ENCODE peak calls at places on chromosomes 16 and 17, in four cellular contexts. M is cardiac fibroblast, D is HL-60, E is GM12865. R is an unnamed sample.

GRCh38 chr16:68833251-68833650 is 10.1 kb upstream of the TANGO6 start:
- DNase-seq in M (no peak), D (no peak), E (no peak), R (no peak)

GRCh38 chr17:17928422-17929386 is 43.5 kb downstream of the TOM1L2 start:
- DNase-seq in M (peak; percentile 56), D (no peak), E (no peak), R (no peak)

GRCh38 chr16:16861546-16861945 is 482.6 kb downstream of the NPIPA7 start:
- DNase-seq in M (peak; percentile 54), D (no peak), E (peak; percentile 73), R (peak; percentile 66)

GRCh38 chr17:12982224-12982623 is 35.6 kb downstream of the ELAC2 start:
- DNase-seq in M (no peak), D (peak; percentile 22), E (peak; percentile 49), R (peak; percentile 12)

GRCh38 chr17:6755731-6756184 is at the start of gene XAF1:
- DNase-seq in M (peak; percentile 77), D (no peak), E (peak; percentile 81), R (peak; percentile 48)

GRCh38 chr16:4309833-4310266 is 6.0 kb upstream of the GLIS2 start:
- DNase-seq in M (no peak), D (no peak), E (peak; percentile 81), R (peak; percentile 78)

GRCh38 chr17:72609501-72609900 is 483.0 kb downstream of the SLC39A11 start:
- DNase-seq in M (peak; percentile 81), D (no peak), E (no peak), R (no peak)

GRCh38 chr16:56277040-56277439 is 85.8 kb downstream of the GNAO1 start:
- DNase-seq in M (no peak), D (no peak), E (no peak), R (no peak)

GRCh38 chr16:56109205-56109604 is 82.1 kb upstream of the GNAO1 start:
- DNase-seq in M (no peak), D (no peak), E (no peak), R (no peak)

GRCh38 chr16:69823831-69824563 is 61.9 kb downstream of the WWP2 start:
- DNase-seq in M (peak; percentile 69), D (no peak), E (peak; percentile 87), R (no peak)

GRCh38 chr16:24152826-24153225 is 103.3 kb upstream of the CACNG3 start:
- DNase-seq in M (no peak), D (no peak), E (no peak), R (no peak)

GRCh38 chr16:46843898-46844642 is 13.1 kb upstream of the C16orf87 start:
- DNase-seq in M (no peak), D (no peak), E (no peak), R (no peak)

GRCh38 chr17:61551255-61551742 is 39.7 kb downstream of the NACA2 start:
- DNase-seq in M (peak; percentile 69), D (no peak), E (peak; percentile 5), R (no peak)

GRCh38 chr17:77281024-77281903 is 140.5 kb downstream of the SEC14L1 start:
- DNase-seq in M (no peak), D (peak; percentile 48), E (peak; percentile 79), R (peak; percentile 59)

GRCh38 chr17:30920683-30921543 is 832 bp upstream of the ADAP2 start:
- DNase-seq in M (no peak), D (no peak), E (no peak), R (no peak)

GRCh38 chr17:12627177-12627629 is 38.5 kb upstream of the MYOCD start:
- DNase-seq in M (peak; percentile 98), D (no peak), E (no peak), R (no peak)

GRCh38 chr16:84141143-84141670 is 3.8 kb downstream of the HSDL1 start:
- DNase-seq in M (no peak), D (no peak), E (peak; percentile 60), R (peak; percentile 48)
- TF ChIP-seq CTCF in M (no peak), D (no peak), E (peak; percentile 17), R (no peak)

DNA sequence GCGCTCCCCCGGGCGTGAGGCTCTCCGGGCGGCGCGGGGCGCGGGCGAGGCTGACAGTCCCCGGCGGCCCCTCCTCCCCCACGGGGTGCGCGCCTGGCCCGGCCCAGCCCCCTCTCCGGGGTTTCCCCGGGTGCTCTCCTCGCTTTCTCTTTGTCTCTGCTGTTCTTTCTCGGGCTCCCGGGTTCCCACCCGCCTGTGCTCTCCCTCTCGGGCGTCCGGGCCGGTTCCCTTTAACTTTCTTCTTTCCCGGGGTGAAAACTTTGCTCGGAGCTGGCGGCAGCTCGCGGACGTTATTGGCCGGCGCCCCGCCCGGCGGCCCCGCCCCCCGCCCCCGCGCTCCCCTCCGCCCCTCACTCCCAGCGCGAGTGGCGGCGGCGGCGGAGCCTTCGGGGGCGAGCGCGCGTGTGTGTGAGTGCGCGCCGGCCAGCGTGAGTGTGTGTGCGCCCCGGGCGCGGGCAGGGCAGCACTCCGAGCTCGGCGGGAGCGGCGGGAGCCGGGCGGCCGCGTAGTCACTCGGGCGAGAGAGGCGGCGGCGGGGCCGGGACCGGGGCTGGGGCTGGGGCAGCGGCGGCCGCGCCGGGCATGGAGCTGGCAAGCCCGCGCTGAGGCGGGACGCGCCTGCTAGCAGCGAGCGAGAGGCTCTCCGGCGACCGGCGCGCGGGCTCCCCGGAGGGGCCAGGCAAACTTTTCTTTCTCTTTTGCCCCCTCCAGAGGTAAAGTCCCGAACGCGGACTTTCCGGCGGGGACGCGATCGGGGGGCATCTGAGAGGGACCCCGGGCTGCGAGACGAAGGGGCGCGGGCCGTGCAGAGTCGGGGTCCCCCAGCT is at the start of gene NTN1:
- DNase-seq in M (peak; percentile 18), D (no peak), E (peak; percentile 54), R (peak; percentile 72)
- TF ChIP-seq CTCF in M (no peak), D (no peak), E (no peak), R (no peak)

DNA sequence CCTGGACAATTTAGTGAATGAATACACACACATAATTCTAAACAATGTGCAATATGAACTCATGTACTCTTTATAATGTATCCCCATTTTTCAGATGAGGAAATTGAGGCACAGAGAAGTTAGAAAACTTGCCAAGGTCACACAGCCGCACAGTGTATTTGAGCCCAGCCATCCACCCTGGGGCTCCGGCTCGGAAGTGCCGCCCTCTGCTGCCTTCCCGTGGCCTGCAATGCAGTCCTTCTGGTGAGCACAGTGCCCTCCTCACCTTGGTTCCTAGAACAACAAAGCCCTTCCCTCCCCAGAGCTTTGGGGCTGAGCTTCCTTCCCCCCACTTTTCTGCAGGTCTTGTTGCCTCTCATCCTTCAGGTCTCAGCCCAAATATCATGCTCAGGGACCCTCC is 63.7 kb downstream of the C16orf78 start:
- DNase-seq in M (no peak), D (no peak), E (no peak), R (no peak)
- TF ChIP-seq CTCF in M (no peak), D (no peak), E (no peak), R (no peak)

GRCh38 chr16:77599793-77600415 is 122.4 kb upstream of the NUDT7 start:
- DNase-seq in M (peak; percentile 65), D (no peak), E (peak; percentile 33), R (peak; percentile 42)
- TF ChIP-seq CTCF in M (peak; percentile 94), D (peak; percentile 77), E (peak; percentile 75), R (peak; percentile 60)

GRCh38 chr17:40317880-40318834 is 9.2 kb downstream of the RARA start:
- DNase-seq in M (peak; percentile 96), D (peak; percentile 89), E (peak; percentile 96), R (peak; percentile 95)

GRCh38 chr17:40317345-40317873 is 8.4 kb downstream of the RARA start:
- DNase-seq in M (peak; percentile 81), D (no peak), E (peak; percentile 67), R (peak; percentile 73)

GRCh38 chr17:40319651-40320550 is 10.9 kb downstream of the RARA start:
- DNase-seq in M (no peak), D (peak; percentile 69), E (no peak), R (peak; percentile 81)

GRCh38 chr17:40320771-40321501 is 12.0 kb downstream of the RARA start:
- DNase-seq in M (no peak), D (no peak), E (no peak), R (peak; percentile 53)

DNA sequence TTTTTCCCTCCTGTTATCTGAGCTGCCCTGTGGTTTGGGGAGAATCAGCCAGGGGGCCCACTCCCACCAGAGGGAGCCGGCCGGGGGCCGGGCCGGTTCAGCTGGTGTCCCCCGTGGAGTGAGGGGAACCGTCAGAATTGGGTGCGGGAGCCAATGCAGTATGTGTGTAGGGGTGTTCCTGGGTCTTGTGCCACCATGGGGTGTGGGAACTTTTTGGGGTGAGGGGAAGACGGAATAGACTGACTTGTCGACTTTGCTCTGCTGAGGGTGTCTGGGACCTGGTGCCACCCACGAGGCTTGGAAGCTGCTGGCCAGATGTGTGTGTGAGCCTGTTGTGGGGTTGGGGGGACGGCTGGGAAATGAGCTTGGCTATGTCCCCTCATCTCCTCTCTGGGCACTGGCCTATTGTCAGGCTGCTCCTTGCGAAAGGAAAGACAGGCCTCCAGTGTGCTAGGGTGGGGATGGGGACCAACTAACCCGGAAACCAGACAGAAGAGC is 9.9 kb downstream of the RARA start:
- DNase-seq in M (no peak), D (no peak), E (no peak), R (peak; percentile 43)
- TF ChIP-seq CTCF in M (peak; percentile 16), D (no peak), E (no peak), R (no peak)

GRCh38 chr16:66580605-66581209 is 1.4 kb downstream of the CMTM2 start:
- DNase-seq in M (peak; percentile 65), D (no peak), E (no peak), R (no peak)
- TF ChIP-seq CTCF in M (peak; percentile 30), D (no peak), E (no peak), R (no peak)

GRCh38 chr17:46117117-46117516 is 76.1 kb downstream of the KANSL1 start:
- DNase-seq in M (no peak), D (no peak), E (no peak), R (no peak)
- TF ChIP-seq CTCF in M (no peak), D (no peak), E (no peak), R (no peak)

GRCh38 chr17:14373587-14374259 is 72.8 kb downstream of the HS3ST3B1 start:
- DNase-seq in M (peak; percentile 80), D (no peak), E (no peak), R (no peak)
- TF ChIP-seq CTCF in M (no peak), D (no peak), E (no peak), R (no peak)

GRCh38 chr17:29007456-29008455 is 1.9 kb upstream of the SEZ6 start:
- DNase-seq in M (peak; percentile 41), D (no peak), E (no peak), R (no peak)

GRCh38 chr17:29010586-29010985 is 4.8 kb upstream of the SEZ6 start:
- DNase-seq in M (no peak), D (no peak), E (no peak), R (no peak)

GRCh38 chr17:29012535-29012934 is 6.7 kb upstream of the SEZ6 start:
- DNase-seq in M (peak; percentile 11), D (no peak), E (no peak), R (no peak)

GRCh38 chr17:29008591-29008990 is 2.8 kb upstream of the SEZ6 start:
- DNase-seq in M (no peak), D (no peak), E (no peak), R (no peak)

GRCh38 chr17:29010129-29010528 is 4.3 kb upstream of the SEZ6 start:
- DNase-seq in M (no peak), D (no peak), E (no peak), R (no peak)
- TF ChIP-seq CTCF in M (no peak), D (no peak), E (no peak), R (no peak)

R was measured in activated CD8-positive, alpha-beta T cell treated with anti-CD3 and anti-CD28 coated beads for 36 hours.